ENCODE peak calls at places on chromosomes 11 and 22, in five cellular contexts. C is AG10803, U is right lobe of liver, O is BE2C, B is HCT116. Y is an unnamed sample.

GRCh38 chr11:67631853-67632174 is 2.1 kb upstream of the NUDT8 start:
- DNase-seq in U (no peak), O (no peak), B (no peak), C (no peak), Y (no peak)

GRCh38 chr11:8810331-8811301 is 100.4 kb upstream of the AKIP1 start:
- DNase-seq in B (no peak), C (peak; percentile 88), O (peak; percentile 65), U (peak; percentile 83), Y (peak; percentile 77)

GRCh38 chr11:92854952-92855351 is 114.5 kb upstream of the MTNR1B start:
- DNase-seq in B (no peak), O (no peak), C (no peak), U (no peak), Y (no peak)

GRCh38 chr11:83156150-83156995 is 558 bp upstream of the PCF11 start:
- DNase-seq in C (peak; percentile 100), O (peak; percentile 99), B (peak; percentile 99), U (peak; percentile 99), Y (peak; percentile 99)

GRCh38 chr11:133943950-133944698 is 12.6 kb downstream of the IGSF9B start:
- DNase-seq in B (no peak), O (no peak), U (no peak), C (no peak), Y (no peak)

GRCh38 chr11:115146425-115146824 is 357.8 kb downstream of the CADM1 start:
- DNase-seq in B (no peak), C (no peak), U (no peak), O (no peak), Y (no peak)

GRCh38 chr11:12075822-12076821 is 34.3 kb upstream of the MICAL2 start:
- DNase-seq in U (no peak), O (no peak), B (no peak), C (peak; percentile 100), Y (peak; percentile 57)

GRCh38 chr11:134624166-134624920 is 212.3 kb upstream of the B3GAT1 start:
- DNase-seq in O (no peak), B (no peak), C (no peak), U (no peak), Y (no peak)

GRCh38 chr22:50308597-50308935 is 1.1 kb upstream of the PLXNB2 start:
- DNase-seq in B (no peak), U (peak; percentile 80), O (no peak), C (peak; percentile 88), Y (peak; percentile 68)

GRCh38 chr11:116110802-116111201 is 606.6 kb upstream of the CADM1 start:
- DNase-seq in U (no peak), B (no peak), C (no peak), O (no peak), Y (no peak)

GRCh38 chr11:122637538-122637937 is 18.0 kb upstream of the UBASH3B start:
- DNase-seq in O (no peak), B (no peak), C (no peak), U (no peak), Y (no peak)

GRCh38 chr11:117221775-117222517 is 9.9 kb downstream of the PCSK7 start:
- DNase-seq in U (no peak), O (no peak), B (no peak), C (peak; percentile 29), Y (peak; percentile 76)

GRCh38 chr11:94127632-94128031 is 1.0 kb upstream of the PANX1 start:
- DNase-seq in B (no peak), O (no peak), U (no peak), C (no peak), Y (no peak)
- H3K4me3 ChIP-seq in B (peak overlapping the region; percentile 86), O (peak overlapping the region; percentile 96), U (no peak overlapping the region), C (peak overlapping the region; percentile 92), Y (peak overlapping the region; percentile 82)

DNA sequence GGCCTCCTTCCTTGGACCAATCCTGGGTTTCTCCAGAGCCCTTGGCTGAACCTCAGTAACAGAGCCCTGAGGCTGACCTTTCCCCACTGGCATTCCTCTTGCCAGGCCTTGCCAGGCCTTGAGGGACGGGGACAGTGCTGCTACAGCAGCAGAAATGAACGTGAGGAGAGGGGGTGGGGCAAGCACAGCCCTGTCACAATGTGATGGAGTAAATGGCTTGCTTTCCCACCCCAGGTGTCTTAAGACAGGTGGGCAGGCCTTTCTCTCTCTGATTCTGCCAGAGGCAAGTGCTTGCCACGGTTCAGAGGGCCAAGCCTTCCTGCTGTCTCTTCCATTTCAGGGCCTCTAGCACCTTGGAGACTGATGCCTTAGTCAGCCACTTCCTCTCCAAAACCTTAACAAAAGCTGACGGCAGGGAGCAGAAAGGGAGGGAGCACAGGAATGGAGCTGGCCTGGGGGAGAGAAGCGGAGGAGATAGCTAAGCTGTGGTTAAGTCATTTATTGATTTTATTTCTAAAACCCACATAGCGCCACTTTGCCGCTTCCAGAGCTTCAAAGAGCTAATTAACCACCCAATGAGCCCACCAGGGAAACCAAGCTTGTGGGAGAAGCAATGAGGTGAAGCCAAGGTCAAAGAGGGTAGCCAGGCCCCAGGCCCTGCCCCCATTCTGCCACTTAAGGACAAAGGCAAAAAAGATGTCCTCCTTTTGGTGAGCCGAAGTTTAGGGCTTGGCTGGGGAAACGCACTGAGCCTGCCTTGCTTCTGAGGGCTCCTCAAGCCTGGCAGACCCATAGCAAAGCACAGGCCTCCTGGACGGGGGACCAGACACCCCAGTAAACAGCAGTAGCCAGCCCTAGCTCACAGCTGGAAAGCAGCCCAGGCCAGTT is 3.4 kb upstream of the PYGM start:
- DNase-seq in U (peak; percentile 21), B (no peak), O (no peak), C (peak; percentile 33), Y (peak; percentile 36)
- H3K4me3 ChIP-seq in U (no peak overlapping the region), B (no peak overlapping the region), O (no peak overlapping the region), C (no peak overlapping the region), Y (no peak overlapping the region)

GRCh38 chr22:38038890-38039812 is 18.1 kb upstream of the PICK1 start:
- DNase-seq in B (no peak), O (no peak), C (no peak), U (no peak), Y (no peak)
- H3K4me3 ChIP-seq in B (no peak overlapping the region), O (no peak overlapping the region), C (no peak overlapping the region), U (no peak overlapping the region), Y (no peak overlapping the region)

DNA sequence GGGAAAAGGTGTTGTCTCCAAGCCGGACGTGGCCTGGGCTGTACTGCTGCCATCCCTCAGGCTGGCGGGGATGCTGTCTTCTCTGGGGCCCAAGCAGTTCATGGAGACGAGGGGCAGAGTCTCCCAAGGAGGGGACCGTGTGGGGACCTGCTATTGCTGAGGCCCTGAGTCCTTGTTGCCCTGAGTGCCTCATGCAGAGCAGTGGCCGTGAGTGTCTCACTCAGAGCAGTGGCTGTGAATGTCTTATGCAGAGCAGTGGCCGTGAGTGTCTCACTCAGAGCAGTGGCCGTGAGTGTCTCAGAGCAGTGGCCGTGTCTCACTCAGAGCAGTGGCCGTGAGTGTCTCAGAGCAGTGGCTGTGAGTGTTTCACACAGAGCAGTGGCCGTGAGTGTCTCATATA is 54.7 kb downstream of the GRAMD4 start:
- DNase-seq in U (no peak), O (no peak), C (no peak), B (no peak), Y (no peak)
- H3K4me3 ChIP-seq in U (no peak overlapping the region), O (no peak overlapping the region), C (no peak overlapping the region), B (no peak overlapping the region), Y (peak overlapping the region; percentile 39)

GRCh38 chr22:47710135-47710534 is 947.7 kb downstream of the TBC1D22A start:
- DNase-seq in U (no peak), C (no peak), O (no peak), B (no peak), Y (no peak)

GRCh38 chr22:47716890-47717615 is 954.6 kb downstream of the TBC1D22A start:
- DNase-seq in C (no peak), B (no peak), O (no peak), U (no peak), Y (no peak)

GRCh38 chr22:47715866-47716578 is 953.6 kb downstream of the TBC1D22A start:
- DNase-seq in B (no peak), C (no peak), O (no peak), U (no peak), Y (no peak)

GRCh38 chr22:47718337-47718736 is 955.9 kb downstream of the TBC1D22A start:
- DNase-seq in O (no peak), B (no peak), C (no peak), U (no peak), Y (no peak)

DNA sequence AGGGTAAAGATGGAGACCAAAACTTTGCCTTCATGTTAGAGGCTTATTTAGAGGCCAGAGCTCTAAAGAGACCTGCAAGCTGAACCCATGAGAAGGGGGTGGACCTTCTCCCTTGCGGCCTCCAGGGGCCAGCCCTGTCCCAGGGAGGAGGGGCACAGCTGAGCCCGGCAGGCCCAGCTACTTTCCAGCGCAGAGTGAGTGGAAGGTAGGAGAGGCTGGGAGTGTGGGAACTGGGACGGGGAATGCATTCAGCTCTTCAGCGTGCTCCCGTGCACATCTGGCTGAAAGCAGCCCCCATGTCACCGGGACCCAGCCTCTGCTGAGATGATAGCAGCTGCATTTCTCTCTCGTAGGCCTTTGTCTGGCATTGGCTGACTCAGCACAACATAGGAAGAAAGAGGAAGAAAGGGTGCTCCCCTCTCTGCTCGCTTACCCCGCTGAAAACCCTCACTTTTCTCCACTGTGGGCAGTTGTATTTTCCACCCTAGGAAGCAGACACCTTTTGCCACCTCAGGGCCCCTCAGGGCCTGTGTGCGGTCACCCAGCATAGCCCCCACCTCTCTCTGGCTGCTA is 951.5 kb downstream of the TBC1D22A start:
- DNase-seq in C (no peak), U (no peak), B (no peak), O (no peak), Y (no peak)
- H3K4me3 ChIP-seq in C (no peak overlapping the region), U (no peak overlapping the region), B (no peak overlapping the region), O (no peak overlapping the region), Y (no peak overlapping the region)

GRCh38 chr11:44566952-44567875 is 1.8 kb downstream of the CD82 start:
- DNase-seq in B (no peak), C (no peak), O (no peak), U (no peak), Y (no peak)
- H3K4me3 ChIP-seq in B (no peak overlapping the region), C (no peak overlapping the region), O (no peak overlapping the region), U (no peak overlapping the region), Y (peak overlapping the region; percentile 69)

GRCh38 chr22:29882716-29883044 is 294 bp upstream of the MTMR3 start:
- DNase-seq in C (no peak), U (no peak), O (no peak), B (no peak), Y (no peak)
- H3K4me3 ChIP-seq in C (peak overlapping the region; percentile 27), U (no peak overlapping the region), O (no peak overlapping the region), B (peak overlapping the region; percentile 77), Y (peak overlapping the region; percentile 95)

DNA sequence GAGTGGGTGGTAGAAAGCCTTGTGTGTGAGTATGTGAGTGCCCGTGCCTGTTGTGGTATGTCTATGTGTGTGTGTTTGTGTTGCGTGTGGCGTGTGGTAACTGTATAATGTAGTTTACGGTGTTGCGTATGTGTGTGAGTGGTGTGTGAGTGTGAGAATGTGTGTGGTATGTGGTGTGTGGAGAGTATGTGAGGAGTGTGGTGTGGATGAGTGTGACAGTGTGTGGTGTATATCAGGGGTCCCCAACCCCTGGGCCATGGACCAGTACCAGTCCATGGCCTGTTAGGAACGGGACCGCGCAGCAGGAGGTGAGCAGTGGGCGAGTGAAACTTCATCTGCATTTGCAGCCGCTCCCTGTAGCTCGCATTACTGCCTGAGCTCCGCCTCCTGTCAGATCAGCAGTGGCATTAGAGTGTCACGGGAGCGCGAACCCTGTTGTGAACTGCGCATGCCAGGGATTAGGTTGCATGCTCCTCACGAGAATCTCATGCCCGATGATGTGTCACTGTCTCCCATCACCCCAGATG is 5.7 kb downstream of the UPK3A start:
- DNase-seq in O (peak; percentile 71), U (no peak), C (peak; percentile 77), B (peak; percentile 64), Y (no peak)
- H3K4me3 ChIP-seq in O (peak overlapping the region; percentile 9), U (no peak overlapping the region), C (peak overlapping the region; percentile 26), B (peak overlapping the region; percentile 29), Y (no peak overlapping the region)